ENCODE peak calls at places on chromosomes 6 and 20, in eight cellular contexts. W is AG04450, P is adrenal gland, V is right lobe of liver, S is breast epithelium, X is lower lobe of right lung, E is brain microvascular endothelial cell, L is GM23338. C is an unnamed sample.

GRCh38 chr6:129884211-129884610 is 23.1 kb upstream of the TMEM244 start:
- DNase-seq in S (no peak), L (no peak), V (no peak), W (no peak), E (no peak), P (no peak), X (no peak), C (no peak)

GRCh38 chr6:147078602-147079001 is 125.6 kb upstream of the STXBP5 start:
- DNase-seq in P (no peak), X (no peak), S (no peak), V (no peak), E (peak; percentile 7), L (no peak), W (peak; percentile 34), C (no peak)

GRCh38 chr6:14966111-14966901 is 279.6 kb upstream of the JARID2 start:
- DNase-seq in S (no peak), E (no peak), V (no peak), P (no peak), L (peak; percentile 63), X (no peak), W (no peak), C (no peak)

GRCh38 chr20:6055161-6055783 is 1.4 kb upstream of the LRRN4 start:
- DNase-seq in X (no peak), V (no peak), E (no peak), L (no peak), P (no peak), W (no peak), S (no peak), C (no peak)

GRCh38 chr20:52192296-52193007 is 873 bp upstream of the ZFP64 start:
- DNase-seq in E (no peak), P (peak; percentile 66), X (peak; percentile 57), L (no peak), S (no peak), V (no peak), W (no peak), C (no peak)

GRCh38 chr6:139981810-139982550 is 607.5 kb upstream of the CITED2 start:
- DNase-seq in V (no peak), E (peak; percentile 71), P (no peak), X (no peak), W (no peak), S (no peak), L (peak; percentile 61), C (no peak)

GRCh38 chr20:25251019-25251418 is 3.1 kb downstream of the PYGB start:
- DNase-seq in L (no peak), X (no peak), P (peak; percentile 48), S (peak; percentile 11), W (no peak), V (no peak), E (no peak), C (no peak)

GRCh38 chr20:36308318-36308710 is 2.2 kb downstream of the DLGAP4 start:
- DNase-seq in L (no peak), P (no peak), W (no peak), X (no peak), E (no peak), V (no peak), S (no peak), C (no peak)

GRCh38 chr6:158642097-158642601 is 2.4 kb downstream of the DYNLT1 start:
- DNase-seq in E (peak; percentile 60), L (no peak), S (no peak), V (no peak), P (peak; percentile 80), W (peak; percentile 78), X (no peak), C (no peak)

GRCh38 chr6:9520417-9521151 is 894.3 kb downstream of the TFAP2A start:
- DNase-seq in E (peak; percentile 84), V (no peak), W (peak; percentile 33), L (no peak), P (no peak), S (no peak), X (no peak), C (no peak)

GRCh38 chr6:6916598-6916997 is 191.2 kb upstream of the RREB1 start:
- DNase-seq in L (no peak), W (no peak), X (no peak), S (no peak), P (peak; percentile 67), E (no peak), V (no peak), C (no peak)

GRCh38 chr6:3356056-3356823 is 97.5 kb downstream of the PSMG4 start:
- DNase-seq in W (no peak), P (peak; percentile 89), X (peak; percentile 79), L (peak; percentile 91), S (peak; percentile 87), E (no peak), V (peak; percentile 80), C (peak; percentile 63)

GRCh38 chr20:39195495-39196129 is 233.5 kb downstream of the DHX35 start:
- DNase-seq in X (no peak), E (no peak), W (no peak), S (no peak), V (no peak), L (peak; percentile 34), P (no peak), C (no peak)

GRCh38 chr20:17715075-17715474 is 15.3 kb downstream of the BANF2 start:
- DNase-seq in S (no peak), V (no peak), P (no peak), W (no peak), L (no peak), E (no peak), X (no peak), C (no peak)

GRCh38 chr20:17712201-17712600 is 12.4 kb downstream of the BANF2 start:
- DNase-seq in V (no peak), L (no peak), X (no peak), E (no peak), S (no peak), W (no peak), P (no peak), C (no peak)

GRCh38 chr20:17709361-17710293 is 9.9 kb downstream of the BANF2 start:
- DNase-seq in S (no peak), E (no peak), P (no peak), X (no peak), L (no peak), W (no peak), V (no peak), C (no peak)

GRCh38 chr20:17710379-17711305 is 10.9 kb downstream of the BANF2 start:
- DNase-seq in X (no peak), L (peak; percentile 15), P (no peak), S (no peak), V (no peak), E (no peak), W (no peak), C (no peak)

DNA sequence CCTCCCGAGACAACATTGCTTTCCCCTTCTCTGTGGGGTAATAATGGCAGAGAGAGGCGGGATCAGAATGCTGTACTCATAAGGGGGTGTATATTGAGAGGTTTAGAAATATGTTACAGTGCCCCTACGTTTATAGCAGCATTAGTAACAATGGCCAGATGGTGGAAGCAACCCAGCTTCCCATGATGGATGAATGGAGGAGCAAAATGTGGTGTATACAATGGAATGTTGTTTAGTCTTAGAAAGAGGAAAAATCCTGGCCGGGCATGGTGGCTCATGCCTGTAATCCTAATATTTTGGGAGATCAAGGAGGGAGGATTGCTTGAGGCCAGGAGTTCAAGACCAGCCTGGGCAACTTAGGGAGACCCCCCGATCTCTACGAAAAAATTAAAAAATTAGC is 12.9 kb downstream of the BANF2 start:
- DNase-seq in L (no peak), S (no peak), P (no peak), V (no peak), W (peak; percentile 64), E (no peak), X (no peak), C (no peak)
- H3K27ac ChIP-seq in L (no peak overlapping the region), S (no peak overlapping the region), P (no peak overlapping the region), V (no peak overlapping the region), W (peak overlapping the region; percentile 11), E (no peak overlapping the region), X (no peak overlapping the region), C (no peak overlapping the region)

GRCh38 chr20:953742-954141 is 37.6 kb upstream of the ANGPT4 start:
- DNase-seq in S (no peak), X (no peak), V (no peak), P (no peak), E (no peak), L (peak; percentile 47), W (no peak), C (peak; percentile 34)

GRCh38 chr20:949717-950116 is 33.6 kb upstream of the ANGPT4 start:
- DNase-seq in X (no peak), E (no peak), S (no peak), V (no peak), P (no peak), L (no peak), W (no peak), C (no peak)

GRCh38 chr20:955111-955510 is 39.0 kb upstream of the ANGPT4 start:
- DNase-seq in S (no peak), P (no peak), V (no peak), L (no peak), X (no peak), E (no peak), W (no peak), C (no peak)

GRCh38 chr20:952196-952795 is 36.2 kb upstream of the ANGPT4 start:
- DNase-seq in E (no peak), V (no peak), X (no peak), L (no peak), W (no peak), S (no peak), P (no peak), C (no peak)

DNA sequence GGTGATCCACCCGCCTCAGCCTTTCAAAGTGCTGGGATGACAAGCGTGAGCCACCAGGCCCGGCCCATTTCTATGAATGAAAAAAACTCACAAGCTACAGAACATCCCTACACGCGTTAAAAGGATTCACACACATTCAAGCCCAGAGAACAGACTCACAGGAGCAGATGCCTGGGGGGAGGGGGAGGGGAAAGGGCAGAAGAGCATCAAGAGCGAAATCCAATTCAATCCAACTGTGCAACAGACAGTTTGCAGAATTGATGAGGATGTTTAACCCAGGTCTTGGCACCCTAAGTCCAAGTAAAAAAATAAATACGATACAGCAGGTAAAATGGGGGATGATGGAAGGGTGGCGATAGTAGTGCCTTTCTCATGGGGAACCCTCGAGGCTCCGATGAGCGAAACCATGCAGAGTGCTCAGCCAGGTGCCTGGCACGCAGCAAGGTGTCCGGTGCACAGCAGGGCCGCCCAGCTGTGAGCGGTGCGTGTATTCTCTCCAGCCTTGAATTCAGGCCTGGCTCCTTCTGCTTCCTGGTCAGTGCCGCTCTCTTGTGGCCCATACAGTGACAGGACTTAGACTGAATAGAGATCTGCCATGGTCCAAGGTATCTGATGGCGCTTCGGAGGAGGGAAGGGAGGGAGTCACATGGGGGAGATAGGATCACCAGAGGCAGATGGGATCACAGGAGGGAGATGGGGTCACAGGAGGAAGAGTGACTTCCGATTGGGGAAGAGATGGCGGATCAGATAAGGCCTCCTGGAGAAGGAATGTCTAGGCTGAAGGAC is 35.4 kb upstream of the ANGPT4 start:
- DNase-seq in W (no peak), X (no peak), S (no peak), E (no peak), V (no peak), P (no peak), L (no peak), C (no peak)
- TF ChIP-seq CTCF in W (no peak), X (no peak), S (no peak), E (no peak), V (no peak), P (no peak), L (peak; percentile 21), C (no peak)

GRCh38 chr6:79261666-79262065 is 27.2 kb upstream of the HMGN3 start:
- DNase-seq in V (no peak), E (no peak), X (no peak), S (no peak), L (no peak), W (no peak), P (no peak), C (no peak)
- H3K4me3 ChIP-seq in V (no peak overlapping the region), E (no peak overlapping the region), X (no peak overlapping the region), S (no peak overlapping the region), L (no peak overlapping the region), W (no peak overlapping the region), P (no peak overlapping the region), C (no peak overlapping the region)

GRCh38 chr6:56727097-56727845 is 84.6 kb upstream of the DST start:
- DNase-seq in E (peak; percentile 33), L (peak; percentile 60), W (no peak), S (no peak), X (no peak), V (no peak), P (no peak), C (no peak)
- H3K27ac ChIP-seq in E (no peak overlapping the region), L (peak overlapping the region; percentile 29), W (no peak overlapping the region), S (no peak overlapping the region), X (no peak overlapping the region), V (peak overlapping the region; percentile 40), P (no peak overlapping the region), C (no peak overlapping the region)